ENCODE peak calls at places on chromosomes 4 and X, in four cellular contexts. U is BE2C, O is fibroblast of lung, Y is IMR-90. F is an unnamed sample.

GRCh38 chr4:2962614-2963184 is 507 bp downstream of the NOP14 start:
- DNase-seq in U (no peak), O (peak; percentile 54), Y (peak; percentile 38), F (peak; percentile 16)

GRCh38 chr4:40516651-40517050 is 113.0 kb downstream of the RBM47 start:
- DNase-seq in U (no peak), O (no peak), Y (no peak), F (no peak)

GRCh38 chr4:62670509-62670908 is 1470.4 kb downstream of the ADGRL3 start:
- DNase-seq in U (peak; percentile 8), O (peak; percentile 12), Y (no peak), F (no peak)

GRCh38 chr4:159298502-159298901 is 195.6 kb downstream of the RAPGEF2 start:
- DNase-seq in U (no peak), O (peak; percentile 12), Y (peak; percentile 59), F (peak; percentile 63)

GRCh38 chrX:49230500-49231232 is 2.5 kb downstream of the CACNA1F start:
- DNase-seq in U (no peak), O (no peak), Y (no peak), F (no peak)

GRCh38 chr4:26424838-26425237 is 65.4 kb downstream of the CCKAR start:
- DNase-seq in U (no peak), O (no peak), Y (no peak), F (no peak)

GRCh38 chr4:44194365-44194764 is 254.2 kb downstream of the KCTD8 start:
- DNase-seq in U (no peak), O (peak; percentile 1), Y (no peak), F (no peak)

GRCh38 chrX:153765138-153766079 is 1.4 kb downstream of the PLXNB3 start:
- DNase-seq in U (peak; percentile 60), O (no peak), Y (peak; percentile 5), F (no peak)

GRCh38 chr4:120869511-120870278 is 52.8 kb downstream of the PRDM5 start:
- DNase-seq in U (no peak), O (peak; percentile 50), Y (peak; percentile 14), F (no peak)

GRCh38 chr4:10811992-10812391 is 127.4 kb upstream of the CLNK start:
- DNase-seq in U (no peak), O (peak; percentile 3), Y (no peak), F (no peak)

GRCh38 chrX:38110231-38110630 is 103.9 kb downstream of the SYTL5 start:
- DNase-seq in U (no peak), O (no peak), Y (peak; percentile 45), F (no peak)

GRCh38 chr4:67909910-67910905 is 26.4 kb upstream of the TMPRSS11D start:
- DNase-seq in U (no peak), O (peak; percentile 47), Y (peak; percentile 25), F (no peak)

GRCh38 chrX:153400146-153401132 is 711 bp downstream of the PNMA6E start:
- DNase-seq in U (peak; percentile 72), O (no peak), Y (no peak), F (no peak)

GRCh38 chr4:81498046-81498445 is 26.3 kb upstream of the RASGEF1B start:
- DNase-seq in U (no peak), O (no peak), Y (no peak), F (no peak)

GRCh38 chrX:8939344-8939743 is 94.6 kb downstream of the FAM9B start:
- DNase-seq in U (no peak), O (no peak), Y (no peak), F (no peak)

GRCh38 chrX:135112096-135112729 is 8.1 kb downstream of the ETDB start:
- DNase-seq in U (peak; percentile 19), O (peak; percentile 34), Y (peak; percentile 31), F (no peak)

GRCh38 chr4:165381821-165382373 is 3.1 kb downstream of the CPE start:
- DNase-seq in U (no peak), O (no peak), Y (no peak), F (no peak)

GRCh38 chrX:1453390-1453783 is 678 bp upstream of the ASMTL start:
- DNase-seq in U (no peak), O (no peak), Y (no peak), F (no peak)

GRCh38 chr4:42464550-42465124 is 67.3 kb downstream of the SHISA3 start:
- DNase-seq in U (no peak), O (no peak), Y (peak; percentile 10), F (no peak)

GRCh38 chr4:23382880-23383279 is 507.0 kb downstream of the PPARGC1A start:
- DNase-seq in U (no peak), O (no peak), Y (peak; percentile 43), F (no peak)

GRCh38 chrX:103779156-103779555 is 2.5 kb downstream of the PLP1 start:
- DNase-seq in U (peak; percentile 20), O (no peak), Y (no peak), F (no peak)

GRCh38 chr4:86450861-86451260 is 91.0 kb upstream of the MAPK10 start:
- DNase-seq in U (no peak), O (no peak), Y (no peak), F (no peak)

GRCh38 chr4:86450189-86450588 is 90.3 kb upstream of the MAPK10 start:
- DNase-seq in U (no peak), O (no peak), Y (no peak), F (no peak)

GRCh38 chr4:86451560-86452322 is 91.9 kb upstream of the MAPK10 start:
- DNase-seq in U (no peak), O (peak; percentile 34), Y (peak; percentile 30), F (no peak)

GRCh38 chr4:86452323-86452995 is 92.6 kb upstream of the MAPK10 start:
- DNase-seq in U (no peak), O (peak; percentile 73), Y (peak; percentile 38), F (no peak)

GRCh38 chr4:86453044-86453501 is 93.2 kb upstream of the MAPK10 start:
- DNase-seq in U (no peak), O (peak; percentile 93), Y (peak; percentile 70), F (no peak)
- H3K4me3 ChIP-seq in U (no peak overlapping the region), O (peak overlapping the region; percentile 37), Y (peak overlapping the region; percentile 53), F (no peak overlapping the region)

DNA sequence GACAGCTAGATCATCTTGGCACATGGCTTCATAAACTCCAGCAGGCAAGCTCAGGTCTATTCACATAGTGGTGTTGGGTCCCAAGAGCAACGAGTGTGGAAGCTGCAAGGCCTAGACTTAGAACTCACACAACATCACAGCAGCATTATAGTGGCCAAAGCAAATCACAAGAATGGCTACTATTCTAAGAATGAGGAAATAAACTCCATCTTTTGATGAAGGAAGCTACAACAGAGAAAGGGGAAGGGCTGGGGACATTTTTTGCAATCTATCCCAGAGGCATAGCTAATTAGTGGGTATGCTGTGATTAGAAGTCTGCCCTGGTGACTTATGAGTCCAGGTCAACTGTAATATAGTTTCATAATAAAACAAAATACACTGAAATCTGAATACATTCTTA is 42.9 kb upstream of the TAB3 start:
- DNase-seq in U (no peak), O (no peak), Y (no peak), F (no peak)
- TF ChIP-seq CTCF in U (no peak), O (no peak), Y (no peak), F (no peak)

GRCh38 chr4:71669291-71669690 is 114.6 kb downstream of the GC start:
- DNase-seq in U (no peak), O (no peak), Y (no peak), F (no peak)

GRCh38 chr4:71663780-71664179 is 120.1 kb downstream of the GC start:
- DNase-seq in U (no peak), O (no peak), Y (no peak), F (no peak)

GRCh38 chr4:71659979-71660378 is 123.9 kb downstream of the GC start:
- DNase-seq in U (no peak), O (no peak), Y (no peak), F (no peak)

DNA sequence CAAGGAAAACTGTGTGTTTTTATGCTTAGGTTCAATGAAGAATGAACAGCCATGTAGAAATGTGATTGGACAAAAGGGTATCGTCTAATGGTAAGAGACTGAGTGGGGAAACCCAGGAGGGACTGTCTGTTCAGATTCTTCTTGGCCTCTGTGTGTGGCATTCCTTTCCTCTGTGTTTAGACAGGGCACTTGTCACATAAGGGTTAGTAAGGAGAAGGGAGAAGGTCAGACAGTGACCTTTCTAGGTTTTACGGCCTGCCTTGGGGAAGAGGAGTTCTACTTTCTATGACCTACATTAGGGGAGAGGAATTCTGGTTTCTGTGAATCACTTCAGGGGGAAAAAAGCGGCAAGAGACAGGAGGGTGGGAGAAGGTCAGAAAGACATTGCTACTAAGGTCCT is 119.5 kb downstream of the GC start:
- DNase-seq in U (no peak), O (no peak), Y (no peak), F (no peak)
- H3K4me3 ChIP-seq in U (no peak overlapping the region), O (no peak overlapping the region), Y (no peak overlapping the region), F (no peak overlapping the region)

DNA sequence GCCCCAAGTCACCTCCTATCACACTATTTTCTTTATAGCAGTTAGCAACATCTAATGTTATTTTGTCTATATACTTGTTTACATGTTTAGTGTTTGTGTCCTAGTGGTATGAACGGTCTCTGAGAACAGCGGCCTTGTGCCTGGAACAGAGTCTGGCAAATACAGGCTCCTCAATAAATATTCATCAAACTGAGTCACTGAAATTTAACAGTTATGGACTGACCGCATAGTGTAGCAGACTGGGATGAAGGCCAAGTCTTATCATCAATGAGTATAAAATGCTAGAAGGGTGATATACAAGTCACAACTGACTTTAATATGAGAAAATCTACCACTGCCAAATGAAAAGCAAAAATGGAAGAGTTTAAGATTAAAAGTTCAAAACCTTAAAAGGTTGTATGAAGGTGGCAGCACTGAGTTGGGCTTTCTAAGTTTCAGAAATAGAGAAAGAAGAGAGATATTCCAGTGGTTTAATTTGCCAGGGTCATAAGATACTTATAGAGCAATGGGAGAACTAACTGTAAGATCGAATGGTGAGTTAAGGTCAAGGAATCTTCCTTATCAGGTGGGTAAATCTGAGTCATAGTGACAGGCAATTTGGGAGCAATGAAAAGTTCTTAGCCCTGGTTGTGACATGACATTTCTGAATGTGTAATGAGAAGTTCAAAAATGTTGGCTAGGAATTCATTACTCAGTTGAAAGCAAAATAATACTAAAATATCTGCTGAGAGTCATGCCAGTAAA is 34.9 kb downstream of the ELOVL6 start:
- DNase-seq in U (no peak), O (peak; percentile 73), Y (peak; percentile 88), F (no peak)
- TF ChIP-seq CTCF in U (no peak), O (peak; percentile 7), Y (peak; percentile 8), F (peak; percentile 27)

DNA sequence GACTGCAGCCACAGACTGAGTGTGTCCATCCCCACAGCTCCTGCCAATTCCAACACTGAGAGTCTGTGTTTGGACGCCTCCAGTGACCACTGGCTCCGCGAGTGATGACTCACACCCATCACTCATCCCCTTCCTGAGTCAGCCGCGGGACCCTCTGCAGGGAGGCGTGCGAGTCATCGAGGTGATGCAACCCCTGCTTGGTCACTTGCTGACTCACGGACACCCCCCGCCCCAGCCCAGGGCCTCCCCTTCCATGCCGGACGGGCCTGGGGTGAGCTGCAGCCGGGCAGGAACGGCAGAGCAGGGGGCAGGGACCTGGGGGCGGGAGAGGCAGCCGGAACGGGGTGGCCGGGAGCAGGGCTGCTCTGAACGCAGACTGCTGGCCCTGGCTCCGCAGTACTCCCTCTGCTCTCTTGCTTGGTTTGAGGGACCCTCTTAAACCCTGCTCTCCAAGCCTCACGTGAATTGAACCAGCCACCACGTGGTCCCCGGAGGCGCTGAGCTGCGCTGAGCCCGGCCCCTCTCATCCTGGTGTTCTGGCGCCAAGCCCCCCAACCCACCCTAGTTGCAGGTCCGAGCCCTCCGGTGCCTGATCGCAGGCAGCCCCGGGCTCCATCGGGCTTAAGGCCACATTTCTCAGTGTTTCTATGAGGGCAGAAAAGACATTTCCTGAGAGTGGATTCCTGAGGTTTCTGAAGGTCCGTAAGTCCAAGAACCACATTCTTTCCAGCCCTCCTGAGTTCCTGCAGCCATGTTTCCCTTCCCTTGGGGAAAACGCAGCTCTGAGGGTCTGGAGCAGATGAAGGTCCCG is 32.4 kb downstream of the FGFRL1 start:
- DNase-seq in U (peak; percentile 62), O (peak; percentile 99), Y (peak; percentile 99), F (peak; percentile 96)
- H3K4me3 ChIP-seq in U (no peak overlapping the region), O (no peak overlapping the region), Y (no peak overlapping the region), F (no peak overlapping the region)

GRCh38 chr4:132865458-132865857 is 283.6 kb upstream of the PCDH10 start:
- DNase-seq in U (no peak), O (no peak), Y (no peak), F (no peak)
- TF ChIP-seq CTCF in U (no peak), O (no peak), Y (no peak), F (no peak)

F was measured in retinal pigment epithelial cell.